ENCODE peak calls at places on chromosomes 13 and 19, in five cellular contexts. One of them, this sample, is unnamed. For H3K36me3, the result is how much of the 10 kb centered on the place peaks cover.

GRCh38 chr13:41613984-41614581 is 156.7 kb downstream of the RGCC start:
- DNase-seq in hepatocyte: peak
- DNase-seq in CD8-positive, alpha-beta T cell: no peak
- DNase-seq in fibroblast of lung: peak
- DNase-seq in Panc1: no peak
- DNase-seq in this sample: no peak

GRCh38 chr13:19910336-19911072 is 47.1 kb upstream of the ZMYM5 start:
- DNase-seq in hepatocyte: no peak
- DNase-seq in fibroblast of lung: peak
- DNase-seq in Panc1: no peak
- DNase-seq in CD8-positive, alpha-beta T cell: no peak
- DNase-seq in this sample: no peak

GRCh38 chr19:38143847-38144246 is 80.2 kb downstream of the DPF1 start:
- DNase-seq in Panc1: no peak
- DNase-seq in fibroblast of lung: no peak
- DNase-seq in hepatocyte: no peak
- DNase-seq in CD8-positive, alpha-beta T cell: no peak
- DNase-seq in this sample: no peak

GRCh38 chr19:48950830-48951519 is 3.7 kb upstream of the BAX start:
- DNase-seq in hepatocyte: no peak
- DNase-seq in CD8-positive, alpha-beta T cell: no peak
- DNase-seq in fibroblast of lung: no peak
- DNase-seq in Panc1: no peak
- DNase-seq in this sample: no peak

GRCh38 chr19:7925171-7925837 is 631 bp downstream of the CTXN1 start:
- DNase-seq in Panc1: no peak
- DNase-seq in hepatocyte: peak
- DNase-seq in CD8-positive, alpha-beta T cell: peak
- DNase-seq in fibroblast of lung: peak
- DNase-seq in this sample: peak

GRCh38 chr13:44420376-44421220 is 47.0 kb downstream of the SERP2 start:
- DNase-seq in CD8-positive, alpha-beta T cell: no peak
- DNase-seq in hepatocyte: no peak
- DNase-seq in fibroblast of lung: no peak
- DNase-seq in Panc1: no peak
- DNase-seq in this sample: no peak

GRCh38 chr13:109160357-109160756 is 530.9 kb downstream of the MYO16 start:
- DNase-seq in fibroblast of lung: no peak
- DNase-seq in CD8-positive, alpha-beta T cell: no peak
- DNase-seq in hepatocyte: no peak
- DNase-seq in Panc1: no peak
- DNase-seq in this sample: no peak

GRCh38 chr13:111166882-111167281 is 51.8 kb downstream of the ARHGEF7 start:
- DNase-seq in fibroblast of lung: no peak
- DNase-seq in CD8-positive, alpha-beta T cell: no peak
- DNase-seq in Panc1: no peak
- DNase-seq in hepatocyte: no peak
- DNase-seq in this sample: no peak

GRCh38 chr19:46602392-46603194 is 1.5 kb downstream of the CALM3 start:
- DNase-seq in CD8-positive, alpha-beta T cell: no peak
- DNase-seq in fibroblast of lung: no peak
- DNase-seq in Panc1: no peak
- DNase-seq in hepatocyte: peak
- DNase-seq in this sample: no peak

GRCh38 chr19:33509774-33510173 is 11.8 kb downstream of the PEPD start:
- DNase-seq in fibroblast of lung: no peak
- DNase-seq in CD8-positive, alpha-beta T cell: no peak
- DNase-seq in hepatocyte: no peak
- DNase-seq in Panc1: no peak
- DNase-seq in this sample: no peak

GRCh38 chr19:41427647-41428480 is 690 bp upstream of the B3GNT8 start:
- DNase-seq in CD8-positive, alpha-beta T cell: peak
- DNase-seq in hepatocyte: peak
- DNase-seq in fibroblast of lung: no peak
- DNase-seq in Panc1: no peak
- DNase-seq in this sample: peak

GRCh38 chr13:28650284-28650683 is 8.6 kb upstream of the POMP start:
- DNase-seq in fibroblast of lung: peak
- DNase-seq in Panc1: no peak
- DNase-seq in hepatocyte: no peak
- DNase-seq in CD8-positive, alpha-beta T cell: no peak
- DNase-seq in this sample: no peak

GRCh38 chr19:32971715-32972540 is at the start of the genes CEP89 and FAAP24:
- DNase-seq in fibroblast of lung: peak
- DNase-seq in hepatocyte: peak
- DNase-seq in Panc1: peak
- DNase-seq in CD8-positive, alpha-beta T cell: peak
- DNase-seq in this sample: peak

GRCh38 chr19:33150852-33151518 is 19.1 kb downstream of the WDR88 start:
- DNase-seq in hepatocyte: no peak
- DNase-seq in CD8-positive, alpha-beta T cell: no peak
- DNase-seq in fibroblast of lung: no peak
- DNase-seq in Panc1: no peak
- DNase-seq in this sample: no peak

GRCh38 chr19:11535792-11536595 is 2.7 kb upstream of the CNN1 start:
- DNase-seq in Panc1: peak
- DNase-seq in hepatocyte: peak
- DNase-seq in CD8-positive, alpha-beta T cell: peak
- DNase-seq in fibroblast of lung: peak
- DNase-seq in this sample: peak

DNA sequence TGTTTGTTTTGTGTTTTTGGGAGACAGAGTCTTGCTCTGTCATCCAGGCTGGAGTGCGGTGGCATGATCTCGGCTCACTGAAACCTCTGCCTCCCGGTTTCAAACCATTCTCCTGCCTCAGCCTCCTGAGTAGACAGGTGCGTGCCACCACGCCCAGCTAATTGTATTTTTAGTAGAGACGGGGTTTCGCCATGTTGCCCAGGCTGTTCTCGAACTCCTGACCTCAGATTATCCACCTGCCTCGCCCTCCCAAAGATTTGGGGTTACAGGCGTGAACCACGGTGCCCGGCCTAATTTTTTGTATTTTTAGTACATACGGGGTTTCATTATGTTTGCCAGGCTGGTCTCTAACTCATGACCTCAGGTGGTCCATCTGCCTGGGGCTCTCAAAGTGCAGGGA is 8.3 kb upstream of the ZNF681 start:
- DNase-seq in hepatocyte: no peak
- DNase-seq in Panc1: no peak
- DNase-seq in fibroblast of lung: no peak
- DNase-seq in CD8-positive, alpha-beta T cell: no peak
- DNase-seq in this sample: no peak
- H3K4me3 ChIP-seq in hepatocyte: no peak
- H3K4me3 ChIP-seq in Panc1: no peak
- H3K4me3 ChIP-seq in fibroblast of lung: no peak
- H3K4me3 ChIP-seq in CD8-positive, alpha-beta T cell: no peak
- H3K4me3 ChIP-seq in this sample: no peak

DNA sequence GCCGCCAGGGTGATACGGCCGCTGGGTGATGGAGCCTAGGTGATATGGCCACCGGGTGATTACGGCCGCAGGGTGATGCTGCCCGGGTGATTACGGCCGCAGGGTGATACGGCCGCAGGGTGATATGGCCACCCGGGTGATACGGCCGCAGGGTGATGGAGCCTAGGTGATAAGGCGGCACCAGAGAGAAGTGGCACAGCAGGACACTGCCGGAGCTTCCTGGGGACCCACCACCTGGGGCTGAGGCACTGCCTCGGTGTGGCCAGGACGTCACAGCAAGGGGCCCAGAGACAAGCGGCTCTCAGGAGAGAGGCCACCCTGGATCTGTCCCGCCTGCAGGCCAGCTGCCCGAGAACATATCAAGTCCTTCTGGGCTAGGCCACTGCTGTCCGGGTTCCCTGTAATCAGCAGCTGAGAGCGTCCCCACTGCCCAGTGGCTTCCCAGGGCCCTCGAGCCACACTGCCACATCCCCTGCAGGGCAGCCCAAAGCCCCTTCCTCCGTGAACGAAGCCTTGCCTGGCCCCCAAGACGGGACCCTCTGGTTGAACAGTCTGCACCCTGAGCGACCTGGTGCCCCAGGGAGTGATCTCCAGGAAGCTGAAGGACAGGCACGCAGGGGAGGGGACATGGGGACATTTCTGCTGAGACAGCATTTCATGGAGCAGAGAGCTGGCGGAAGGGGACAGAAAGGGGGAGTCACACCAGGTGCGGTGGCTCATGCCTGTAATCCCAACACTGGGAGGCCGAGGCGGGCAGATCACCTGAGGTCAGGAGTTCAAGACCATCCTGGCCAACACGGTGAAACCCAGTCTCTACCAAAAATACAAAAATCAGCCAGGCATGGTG is 22.1 kb downstream of the ZNF787 start:
- DNase-seq in fibroblast of lung: no peak
- DNase-seq in Panc1: no peak
- DNase-seq in hepatocyte: no peak
- DNase-seq in CD8-positive, alpha-beta T cell: no peak
- DNase-seq in this sample: no peak
- H3K36me3 ChIP-seq in fibroblast of lung: under half
- H3K36me3 ChIP-seq in Panc1: under half
- H3K36me3 ChIP-seq in hepatocyte: under half
- H3K36me3 ChIP-seq in CD8-positive, alpha-beta T cell: under half
- H3K36me3 ChIP-seq in this sample: under half

GRCh38 chr13:50757021-50757420 is 86.5 kb downstream of the DLEU7 start:
- DNase-seq in fibroblast of lung: no peak
- DNase-seq in Panc1: no peak
- DNase-seq in hepatocyte: no peak
- DNase-seq in CD8-positive, alpha-beta T cell: no peak
- DNase-seq in this sample: no peak
- H3K4me3 ChIP-seq in fibroblast of lung: no peak
- H3K4me3 ChIP-seq in Panc1: no peak
- H3K4me3 ChIP-seq in hepatocyte: no peak
- H3K4me3 ChIP-seq in CD8-positive, alpha-beta T cell: no peak
- H3K4me3 ChIP-seq in this sample: no peak

GRCh38 chr19:16085115-16085514 is 8.8 kb downstream of the TPM4 start:
- DNase-seq in fibroblast of lung: no peak
- DNase-seq in CD8-positive, alpha-beta T cell: no peak
- DNase-seq in hepatocyte: no peak
- DNase-seq in Panc1: no peak
- DNase-seq in this sample: no peak
- H3K36me3 ChIP-seq in fibroblast of lung: half or more
- H3K36me3 ChIP-seq in CD8-positive, alpha-beta T cell: half or more
- H3K36me3 ChIP-seq in hepatocyte: under half
- H3K36me3 ChIP-seq in Panc1: under half
- H3K36me3 ChIP-seq in this sample: under half

GRCh38 chr19:16588089-16588823 is 16.0 kb upstream of the SLC35E1 start:
- DNase-seq in hepatocyte: no peak
- DNase-seq in fibroblast of lung: peak
- DNase-seq in Panc1: no peak
- DNase-seq in CD8-positive, alpha-beta T cell: peak
- DNase-seq in this sample: peak

GRCh38 chr19:16587031-16588023 is 15.1 kb upstream of the SLC35E1 start:
- DNase-seq in CD8-positive, alpha-beta T cell: peak
- DNase-seq in hepatocyte: no peak
- DNase-seq in fibroblast of lung: peak
- DNase-seq in Panc1: no peak
- DNase-seq in this sample: peak

GRCh38 chr19:16585808-16586476 is 13.7 kb upstream of the SLC35E1 start:
- DNase-seq in fibroblast of lung: no peak
- DNase-seq in Panc1: no peak
- DNase-seq in hepatocyte: no peak
- DNase-seq in CD8-positive, alpha-beta T cell: no peak
- DNase-seq in this sample: peak

GRCh38 chr19:16584825-16585801 is 12.9 kb upstream of the SLC35E1 start:
- DNase-seq in Panc1: no peak
- DNase-seq in CD8-positive, alpha-beta T cell: no peak
- DNase-seq in fibroblast of lung: no peak
- DNase-seq in hepatocyte: no peak
- DNase-seq in this sample: peak

DNA sequence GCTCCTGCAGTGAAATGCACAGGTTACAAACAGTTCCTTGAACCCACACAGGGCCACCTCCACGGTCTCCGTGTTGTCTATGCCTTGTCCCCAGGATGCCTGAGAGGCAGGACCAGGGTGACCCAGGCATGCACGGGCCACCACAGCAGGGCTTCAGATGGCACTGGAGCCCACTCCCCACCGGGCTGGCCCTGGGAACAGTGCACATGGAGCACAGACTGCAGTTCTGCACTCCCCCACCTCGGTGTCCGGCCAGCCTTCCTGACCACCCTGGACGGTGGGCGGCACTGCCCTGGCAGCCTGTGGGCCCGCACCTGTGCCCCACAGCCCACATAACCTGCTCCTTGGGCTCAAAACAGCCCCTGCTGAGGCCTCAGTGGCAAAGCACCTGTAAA is 14.3 kb upstream of the SLC35E1 start:
- DNase-seq in Panc1: no peak
- DNase-seq in CD8-positive, alpha-beta T cell: no peak
- DNase-seq in fibroblast of lung: no peak
- DNase-seq in hepatocyte: no peak
- DNase-seq in this sample: no peak
- H3K4me3 ChIP-seq in Panc1: no peak
- H3K4me3 ChIP-seq in CD8-positive, alpha-beta T cell: no peak
- H3K4me3 ChIP-seq in fibroblast of lung: no peak
- H3K4me3 ChIP-seq in hepatocyte: no peak
- H3K4me3 ChIP-seq in this sample: peak

GRCh38 chr13:113208424-113209335 is at the start of gene PCID2:
- DNase-seq in fibroblast of lung: peak
- DNase-seq in hepatocyte: peak
- DNase-seq in CD8-positive, alpha-beta T cell: peak
- DNase-seq in Panc1: no peak
- DNase-seq in this sample: peak

GRCh38 chr13:113210834-113211233 is 1.4 kb downstream of the CUL4A start:
- DNase-seq in CD8-positive, alpha-beta T cell: no peak
- DNase-seq in Panc1: no peak
- DNase-seq in hepatocyte: no peak
- DNase-seq in fibroblast of lung: no peak
- DNase-seq in this sample: no peak

GRCh38 chr13:113209880-113210421 is 538 bp downstream of the CUL4A start:
- DNase-seq in Panc1: no peak
- DNase-seq in hepatocyte: peak
- DNase-seq in CD8-positive, alpha-beta T cell: peak
- DNase-seq in fibroblast of lung: peak
- DNase-seq in this sample: peak

GRCh38 chr13:113207890-113208423 is 512 bp downstream of the PCID2 start:
- DNase-seq in hepatocyte: peak
- DNase-seq in CD8-positive, alpha-beta T cell: no peak
- DNase-seq in fibroblast of lung: peak
- DNase-seq in Panc1: no peak
- DNase-seq in this sample: no peak

GRCh38 chr13:113209336-113209879 is at the start of gene CUL4A:
- DNase-seq in Panc1: no peak
- DNase-seq in CD8-positive, alpha-beta T cell: peak
- DNase-seq in hepatocyte: peak
- DNase-seq in fibroblast of lung: peak
- DNase-seq in this sample: no peak
- H3K36me3 ChIP-seq in Panc1: under half
- H3K36me3 ChIP-seq in CD8-positive, alpha-beta T cell: under half
- H3K36me3 ChIP-seq in hepatocyte: under half
- H3K36me3 ChIP-seq in fibroblast of lung: under half
- H3K36me3 ChIP-seq in this sample: under half